ENCODE peak calls at places on chromosomes 13 and 19, in nine cellular contexts. One of them, this sample, is unnamed. For H3K9me3, the result is how much of the 10 kb centered on the place peaks cover.

GRCh38 chr19:30376826-30377425 is 4.7 kb downstream of the ZNF536 start:
- DNase-seq in astrocyte: no peak
- DNase-seq in fibroblast of lung: no peak
- DNase-seq in thoracic aorta: no peak
- DNase-seq in PC-9: no peak
- DNase-seq in HCT116: no peak
- DNase-seq in stomach: peak
- DNase-seq in heart right ventricle: no peak
- DNase-seq in breast epithelium: no peak
- DNase-seq in this sample: no peak

GRCh38 chr13:88754141-88754540 is 1083.0 kb downstream of the SLITRK5 start:
- DNase-seq in astrocyte: no peak
- DNase-seq in fibroblast of lung: no peak
- DNase-seq in thoracic aorta: no peak
- DNase-seq in PC-9: no peak
- DNase-seq in HCT116: no peak
- DNase-seq in stomach: no peak
- DNase-seq in heart right ventricle: no peak
- DNase-seq in breast epithelium: no peak
- DNase-seq in this sample: no peak

GRCh38 chr13:45138282-45138681 is 18.0 kb downstream of the GTF2F2 start:
- DNase-seq in astrocyte: peak
- DNase-seq in fibroblast of lung: no peak
- DNase-seq in thoracic aorta: no peak
- DNase-seq in PC-9: no peak
- DNase-seq in HCT116: no peak
- DNase-seq in stomach: no peak
- DNase-seq in heart right ventricle: no peak
- DNase-seq in breast epithelium: no peak
- DNase-seq in this sample: no peak

GRCh38 chr19:56272448-56272847 is at the start of gene EDDM13:
- DNase-seq in astrocyte: no peak
- DNase-seq in fibroblast of lung: no peak
- DNase-seq in thoracic aorta: no peak
- DNase-seq in PC-9: no peak
- DNase-seq in HCT116: no peak
- DNase-seq in stomach: no peak
- DNase-seq in heart right ventricle: no peak
- DNase-seq in breast epithelium: no peak
- DNase-seq in this sample: no peak

GRCh38 chr19:34416021-34416545 is 11.9 kb downstream of the PDCD2L start:
- DNase-seq in astrocyte: peak
- DNase-seq in fibroblast of lung: no peak
- DNase-seq in thoracic aorta: no peak
- DNase-seq in PC-9: no peak
- DNase-seq in HCT116: no peak
- DNase-seq in stomach: no peak
- DNase-seq in heart right ventricle: no peak
- DNase-seq in breast epithelium: no peak
- DNase-seq in this sample: no peak

GRCh38 chr19:45863840-45864628 is at the start of gene FOXA3:
- DNase-seq in astrocyte: no peak
- DNase-seq in fibroblast of lung: peak
- DNase-seq in thoracic aorta: no peak
- DNase-seq in PC-9: no peak
- DNase-seq in HCT116: no peak
- DNase-seq in stomach: peak
- DNase-seq in heart right ventricle: no peak
- DNase-seq in breast epithelium: no peak
- DNase-seq in this sample: no peak

GRCh38 chr13:43522788-43523187 is 264.0 kb downstream of the ENOX1 start:
- DNase-seq in astrocyte: peak
- DNase-seq in fibroblast of lung: peak
- DNase-seq in thoracic aorta: no peak
- DNase-seq in PC-9: no peak
- DNase-seq in HCT116: no peak
- DNase-seq in stomach: no peak
- DNase-seq in heart right ventricle: no peak
- DNase-seq in breast epithelium: no peak
- DNase-seq in this sample: peak

GRCh38 chr19:1489463-1489971 is 633 bp downstream of the PCSK4 start:
- DNase-seq in astrocyte: no peak
- DNase-seq in fibroblast of lung: no peak
- DNase-seq in thoracic aorta: no peak
- DNase-seq in PC-9: no peak
- DNase-seq in HCT116: no peak
- DNase-seq in stomach: no peak
- DNase-seq in heart right ventricle: no peak
- DNase-seq in breast epithelium: no peak
- DNase-seq in this sample: no peak

GRCh38 chr13:102845289-102845629 is 573 bp upstream of the ERCC5 start:
- DNase-seq in astrocyte: no peak
- DNase-seq in fibroblast of lung: no peak
- DNase-seq in thoracic aorta: no peak
- DNase-seq in PC-9: no peak
- DNase-seq in HCT116: no peak
- DNase-seq in stomach: no peak
- DNase-seq in heart right ventricle: no peak
- DNase-seq in breast epithelium: no peak
- DNase-seq in this sample: no peak

GRCh38 chr19:35596366-35596999 is 10.5 kb downstream of the PMIS2 start:
- DNase-seq in astrocyte: no peak
- DNase-seq in fibroblast of lung: no peak
- DNase-seq in thoracic aorta: no peak
- DNase-seq in PC-9: no peak
- DNase-seq in HCT116: no peak
- DNase-seq in stomach: no peak
- DNase-seq in heart right ventricle: no peak
- DNase-seq in breast epithelium: no peak
- DNase-seq in this sample: no peak

GRCh38 chr19:35389192-35389861 is 18.5 kb downstream of the GPR42 start:
- DNase-seq in astrocyte: no peak
- DNase-seq in fibroblast of lung: no peak
- DNase-seq in thoracic aorta: no peak
- DNase-seq in PC-9: no peak
- DNase-seq in HCT116: no peak
- DNase-seq in stomach: peak
- DNase-seq in heart right ventricle: no peak
- DNase-seq in breast epithelium: no peak
- DNase-seq in this sample: no peak

GRCh38 chr19:32816555-32817099 is 52.9 kb downstream of the SLC7A9 start:
- DNase-seq in astrocyte: no peak
- DNase-seq in fibroblast of lung: no peak
- DNase-seq in thoracic aorta: no peak
- DNase-seq in PC-9: peak
- DNase-seq in HCT116: no peak
- DNase-seq in stomach: no peak
- DNase-seq in heart right ventricle: no peak
- DNase-seq in breast epithelium: no peak
- DNase-seq in this sample: no peak

GRCh38 chr13:101875717-101876393 is 423.4 kb downstream of the ITGBL1 start:
- DNase-seq in astrocyte: peak
- DNase-seq in fibroblast of lung: peak
- DNase-seq in thoracic aorta: no peak
- DNase-seq in PC-9: peak
- DNase-seq in HCT116: no peak
- DNase-seq in stomach: no peak
- DNase-seq in heart right ventricle: no peak
- DNase-seq in breast epithelium: peak
- DNase-seq in this sample: peak

GRCh38 chr13:86269511-86269910 is 470.3 kb upstream of the SLITRK6 start:
- DNase-seq in astrocyte: no peak
- DNase-seq in fibroblast of lung: no peak
- DNase-seq in thoracic aorta: no peak
- DNase-seq in PC-9: no peak
- DNase-seq in HCT116: no peak
- DNase-seq in stomach: no peak
- DNase-seq in heart right ventricle: no peak
- DNase-seq in breast epithelium: no peak
- DNase-seq in this sample: no peak

GRCh38 chr13:112804374-112804773 is 114.5 kb downstream of the ATP11A start:
- DNase-seq in astrocyte: no peak
- DNase-seq in fibroblast of lung: no peak
- DNase-seq in thoracic aorta: no peak
- DNase-seq in PC-9: no peak
- DNase-seq in HCT116: no peak
- DNase-seq in stomach: no peak
- DNase-seq in heart right ventricle: no peak
- DNase-seq in breast epithelium: no peak
- DNase-seq in this sample: no peak

GRCh38 chr19:14401468-14401867 is 17.7 kb downstream of the DDX39A start:
- DNase-seq in astrocyte: no peak
- DNase-seq in fibroblast of lung: no peak
- DNase-seq in thoracic aorta: no peak
- DNase-seq in PC-9: no peak
- DNase-seq in HCT116: no peak
- DNase-seq in stomach: no peak
- DNase-seq in heart right ventricle: no peak
- DNase-seq in breast epithelium: no peak
- DNase-seq in this sample: no peak

GRCh38 chr19:48946789-48947542 is 7.7 kb upstream of the BAX start:
- DNase-seq in astrocyte: no peak
- DNase-seq in fibroblast of lung: no peak
- DNase-seq in thoracic aorta: no peak
- DNase-seq in PC-9: no peak
- DNase-seq in HCT116: no peak
- DNase-seq in stomach: no peak
- DNase-seq in heart right ventricle: no peak
- DNase-seq in breast epithelium: no peak
- DNase-seq in this sample: no peak

GRCh38 chr19:48943081-48943480 is 9.6 kb downstream of the DHDH start:
- DNase-seq in astrocyte: no peak
- DNase-seq in fibroblast of lung: no peak
- DNase-seq in thoracic aorta: no peak
- DNase-seq in PC-9: no peak
- DNase-seq in HCT116: no peak
- DNase-seq in stomach: no peak
- DNase-seq in heart right ventricle: no peak
- DNase-seq in breast epithelium: no peak
- DNase-seq in this sample: no peak

GRCh38 chr19:48940902-48941301 is 7.4 kb downstream of the DHDH start:
- DNase-seq in astrocyte: no peak
- DNase-seq in fibroblast of lung: no peak
- DNase-seq in thoracic aorta: no peak
- DNase-seq in PC-9: no peak
- DNase-seq in HCT116: no peak
- DNase-seq in stomach: no peak
- DNase-seq in heart right ventricle: no peak
- DNase-seq in breast epithelium: no peak
- DNase-seq in this sample: no peak

GRCh38 chr19:48945817-48946216 is 8.9 kb upstream of the BAX start:
- DNase-seq in astrocyte: no peak
- DNase-seq in fibroblast of lung: no peak
- DNase-seq in thoracic aorta: no peak
- DNase-seq in PC-9: no peak
- DNase-seq in HCT116: no peak
- DNase-seq in stomach: no peak
- DNase-seq in heart right ventricle: no peak
- DNase-seq in breast epithelium: no peak
- DNase-seq in this sample: no peak

DNA sequence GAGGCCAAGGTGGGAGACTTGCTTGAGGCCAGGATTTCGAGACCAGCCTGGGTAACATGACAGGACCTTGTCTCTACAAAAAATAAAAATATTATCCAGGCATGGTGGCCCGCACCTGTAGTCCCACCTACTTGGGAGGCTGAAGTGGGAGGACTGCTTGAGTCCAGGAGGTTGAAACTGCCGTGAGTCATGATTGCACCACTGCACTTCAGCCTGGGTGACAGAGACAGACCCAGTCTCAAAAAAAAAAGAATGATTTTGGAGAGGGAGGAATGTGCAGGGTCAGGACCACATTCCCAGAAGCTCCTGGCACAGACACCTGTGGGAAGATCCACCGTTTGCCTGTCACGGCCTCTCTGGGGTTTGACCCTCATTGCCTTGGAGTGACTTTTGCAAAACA is 9.3 kb upstream of the BAX start:
- DNase-seq in astrocyte: no peak
- DNase-seq in fibroblast of lung: no peak
- DNase-seq in thoracic aorta: no peak
- DNase-seq in PC-9: no peak
- DNase-seq in HCT116: no peak
- DNase-seq in stomach: no peak
- DNase-seq in heart right ventricle: no peak
- DNase-seq in breast epithelium: no peak
- DNase-seq in this sample: no peak
- H3K9me3 ChIP-seq in astrocyte: under half
- H3K9me3 ChIP-seq in fibroblast of lung: under half
- H3K9me3 ChIP-seq in thoracic aorta: under half
- H3K9me3 ChIP-seq in PC-9: under half
- H3K9me3 ChIP-seq in HCT116: under half
- H3K9me3 ChIP-seq in stomach: under half
- H3K9me3 ChIP-seq in heart right ventricle: under half
- H3K9me3 ChIP-seq in breast epithelium: under half
- H3K9me3 ChIP-seq in this sample: under half

GRCh38 chr19:54364775-54365257 is at the start of gene LAIR1:
- DNase-seq in astrocyte: no peak
- DNase-seq in fibroblast of lung: no peak
- DNase-seq in thoracic aorta: no peak
- DNase-seq in PC-9: no peak
- DNase-seq in HCT116: no peak
- DNase-seq in stomach: peak
- DNase-seq in heart right ventricle: no peak
- DNase-seq in breast epithelium: no peak
- DNase-seq in this sample: no peak
- H3K27ac ChIP-seq in astrocyte: no peak
- H3K27ac ChIP-seq in fibroblast of lung: no peak
- H3K27ac ChIP-seq in thoracic aorta: peak
- H3K27ac ChIP-seq in PC-9: no peak
- H3K27ac ChIP-seq in HCT116: no peak
- H3K27ac ChIP-seq in stomach: peak
- H3K27ac ChIP-seq in heart right ventricle: peak
- H3K27ac ChIP-seq in breast epithelium: no peak
- H3K27ac ChIP-seq in this sample: no peak

GRCh38 chr19:49988433-49988832 is 27.5 kb upstream of the SIGLEC11 start:
- DNase-seq in astrocyte: peak
- DNase-seq in fibroblast of lung: peak
- DNase-seq in thoracic aorta: no peak
- DNase-seq in PC-9: no peak
- DNase-seq in HCT116: no peak
- DNase-seq in stomach: no peak
- DNase-seq in heart right ventricle: no peak
- DNase-seq in breast epithelium: no peak
- DNase-seq in this sample: peak
- H3K4me3 ChIP-seq in astrocyte: no peak
- H3K4me3 ChIP-seq in fibroblast of lung: no peak
- H3K4me3 ChIP-seq in thoracic aorta: no peak
- H3K4me3 ChIP-seq in PC-9: no peak
- H3K4me3 ChIP-seq in HCT116: no peak
- H3K4me3 ChIP-seq in stomach: no peak
- H3K4me3 ChIP-seq in heart right ventricle: no peak
- H3K4me3 ChIP-seq in breast epithelium: no peak
- H3K4me3 ChIP-seq in this sample: no peak

DNA sequence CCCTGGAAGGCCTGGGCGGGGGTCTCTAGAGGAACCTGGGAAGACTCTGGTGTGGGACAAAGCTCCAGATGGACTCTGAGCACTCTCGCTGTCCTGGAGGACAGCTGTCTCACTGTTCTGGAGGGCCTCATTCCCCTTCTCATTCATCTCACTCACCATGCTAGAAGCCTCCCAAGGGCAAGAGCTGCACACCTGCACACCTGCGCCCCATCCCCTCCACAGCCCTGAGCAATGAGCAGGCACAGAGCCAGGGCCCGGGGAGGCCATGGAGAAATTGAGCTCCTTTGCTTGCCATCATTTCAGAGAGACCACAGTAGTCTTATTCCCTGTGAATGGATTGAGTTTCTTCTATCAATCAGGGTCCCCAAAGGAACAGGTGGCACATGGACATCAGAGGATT is 1168.5 kb downstream of the UQCRFS1 start:
- DNase-seq in astrocyte: no peak
- DNase-seq in fibroblast of lung: no peak
- DNase-seq in thoracic aorta: no peak
- DNase-seq in PC-9: no peak
- DNase-seq in HCT116: no peak
- DNase-seq in stomach: no peak
- DNase-seq in heart right ventricle: no peak
- DNase-seq in breast epithelium: no peak
- DNase-seq in this sample: no peak
- H3K9me3 ChIP-seq in astrocyte: under half
- H3K9me3 ChIP-seq in fibroblast of lung: under half
- H3K9me3 ChIP-seq in thoracic aorta: under half
- H3K9me3 ChIP-seq in PC-9: under half
- H3K9me3 ChIP-seq in HCT116: under half
- H3K9me3 ChIP-seq in stomach: under half
- H3K9me3 ChIP-seq in heart right ventricle: under half
- H3K9me3 ChIP-seq in breast epithelium: under half
- H3K9me3 ChIP-seq in this sample: under half